ENCODE peak calls at places on chromosomes 13 and 19, in six cellular contexts. Q, E, Z, O, P and Y are unnamed samples.
A peak's percentile ranks its signal among the peaks of the same experiment; 100 is the strongest.

GRCh38 chr19:38852231-38853044 is 2.7 kb upstream of the HNRNPL start:
- DNase-seq in Z (peak; percentile 62), E (peak; percentile 57), P (peak; percentile 84), O (peak; percentile 41), Q (peak; percentile 79), Y (peak; percentile 67)

GRCh38 chr19:1766800-1767352 is 13.6 kb downstream of the ONECUT3 start:
- DNase-seq in Z (no peak), O (no peak), P (no peak), Q (no peak), E (no peak), Y (no peak)

GRCh38 chr13:51477653-51478324 is 25.0 kb upstream of the INTS6 start:
- DNase-seq in E (no peak), Q (no peak), O (no peak), Z (no peak), P (no peak), Y (no peak)

GRCh38 chr13:39600766-39601165 is 2.2 kb downstream of the LHFPL6 start:
- DNase-seq in E (no peak), Z (no peak), Q (no peak), O (no peak), P (peak; percentile 80), Y (no peak)

GRCh38 chr19:35397064-35397463 is 26.2 kb downstream of the GPR42 start:
- DNase-seq in Q (no peak), Z (no peak), O (no peak), E (no peak), P (no peak), Y (no peak)

GRCh38 chr19:4557971-4558941 is 1.2 kb downstream of the SEMA6B start:
- DNase-seq in Q (no peak), E (peak; percentile 62), O (peak; percentile 86), Z (peak; percentile 17), P (no peak), Y (peak; percentile 82)

GRCh38 chr13:31930901-31931522 is 100.6 kb upstream of the FRY start:
- DNase-seq in P (no peak), Z (no peak), Q (no peak), O (no peak), E (peak; percentile 64), Y (no peak)

GRCh38 chr19:47018923-47019322 is 714 bp upstream of the NPAS1 start:
- DNase-seq in Q (no peak), E (no peak), Z (no peak), O (no peak), P (no peak), Y (no peak)

GRCh38 chr13:110338441-110339101 is 31.5 kb downstream of the COL4A2 start:
- DNase-seq in E (no peak), Q (peak; percentile 75), O (peak; percentile 64), P (peak; percentile 94), Z (no peak), Y (no peak)